ENCODE peak calls at places on chromosomes 1 and 21, in ten cellular contexts. S is ascending aorta, I is nephron progenitor cell, O is progenitor cell of endocrine pancreas, B is GM12878, Q is breast epithelium, Y is AG09309, A is esophagus squamous epithelium, D is WERI-Rb-1, G is dorsolateral prefrontal cortex. Z is an unnamed sample.
A peak's percentile ranks its signal among the peaks of the same experiment; 100 is the strongest.

GRCh38 chr1:233448290-233448689 is 120.8 kb downstream of the MAP3K21 start:
- DNase-seq in O (no peak), B (no peak), Q (no peak), S (no peak), A (no peak), I (no peak), D (no peak), G (no peak), Y (no peak), Z (no peak)

GRCh38 chr1:231121533-231121932 is 40.3 kb upstream of the TRIM67 start:
- DNase-seq in D (no peak), G (no peak), A (no peak), I (no peak), Y (no peak), S (no peak), O (no peak), B (no peak), Q (no peak), Z (no peak)

GRCh38 chr1:55064071-55064581 is 24.8 kb downstream of the PCSK9 start:
- DNase-seq in B (no peak), G (no peak), D (no peak), O (no peak), A (no peak), S (no peak), I (no peak), Y (no peak), Q (no peak), Z (no peak)

GRCh38 chr1:117661027-117661426 is 55.2 kb downstream of the TENT5C start:
- DNase-seq in G (no peak), Y (no peak), A (no peak), S (no peak), Q (no peak), O (no peak), B (no peak), D (no peak), I (no peak), Z (no peak)

GRCh38 chr21:31801551-31802234 is 69.8 kb upstream of the SCAF4 start:
- DNase-seq in Y (no peak), A (no peak), Q (no peak), B (no peak), S (no peak), D (no peak), O (no peak), I (no peak), G (no peak), Z (no peak)

GRCh38 chr1:102732927-102733326 is 375.4 kb downstream of the COL11A1 start:
- DNase-seq in S (no peak), B (no peak), Q (no peak), G (no peak), O (no peak), A (no peak), I (no peak), D (no peak), Y (no peak), Z (no peak)

GRCh38 chr1:32651461-32652073 is 559 bp downstream of the RBBP4 start:
- DNase-seq in B (no peak), Y (no peak), O (no peak), I (no peak), A (no peak), S (no peak), D (no peak), Q (peak; percentile 54), G (no peak), Z (no peak)

GRCh38 chr1:215290018-215290417 is 207.5 kb downstream of the KCNK2 start:
- DNase-seq in G (no peak), S (no peak), D (no peak), O (no peak), B (no peak), Q (no peak), Y (peak; percentile 28), I (no peak), A (no peak), Z (no peak)

GRCh38 chr1:180572745-180573144 is 14.0 kb downstream of the OVAAL start:
- DNase-seq in I (no peak), D (no peak), O (no peak), G (no peak), B (no peak), S (no peak), Q (no peak), A (no peak), Y (no peak), Z (no peak)

GRCh38 chr1:35660581-35661473 is 19.5 kb upstream of the PSMB2 start:
- DNase-seq in A (no peak), D (no peak), Q (no peak), B (no peak), S (no peak), Y (no peak), I (peak; percentile 71), G (no peak), O (peak; percentile 44), Z (no peak)

GRCh38 chr1:53475661-53476060 is 16.5 kb downstream of the DMRTB1 start:
- DNase-seq in G (no peak), I (no peak), O (no peak), Y (no peak), D (no peak), Q (no peak), A (no peak), B (no peak), S (peak; percentile 53), Z (no peak)

GRCh38 chr1:119338004-119338403 is 30.6 kb upstream of the HAO2 start:
- DNase-seq in Y (no peak), O (no peak), D (no peak), G (no peak), B (no peak), S (no peak), I (no peak), A (no peak), Q (no peak), Z (no peak)

GRCh38 chr1:30144831-30145230 is 578.6 kb downstream of the MATN1 start:
- DNase-seq in Y (no peak), I (no peak), Q (no peak), A (no peak), S (no peak), B (no peak), O (no peak), G (no peak), D (no peak), Z (no peak)

GRCh38 chr1:210250665-210250997 is 18.0 kb downstream of the SERTAD4 start:
- DNase-seq in D (peak; percentile 94), I (peak; percentile 66), S (no peak), G (peak; percentile 74), A (no peak), O (no peak), Y (no peak), Q (no peak), B (no peak), Z (no peak)

GRCh38 chr1:68173283-68174172 is 58.8 kb downstream of the WLS start:
- DNase-seq in D (no peak), Q (no peak), G (no peak), I (no peak), A (no peak), B (no peak), O (no peak), S (no peak), Y (peak; percentile 18), Z (no peak)

GRCh38 chr1:94061513-94062443 is 59.2 kb downstream of the ABCA4 start:
- DNase-seq in I (peak; percentile 70), B (no peak), Q (peak; percentile 72), O (peak; percentile 44), D (peak; percentile 71), A (no peak), S (peak; percentile 85), Y (no peak), G (peak; percentile 59), Z (peak; percentile 49)
- TF ChIP-seq CTCF in I (peak; percentile 90), B (peak; percentile 84), Q (peak; percentile 96), O (peak; percentile 80), D (peak; percentile 98), A (peak; percentile 85), S (peak; percentile 86), Y (peak; percentile 91), G (peak; percentile 85), Z (no peak)

DNA sequence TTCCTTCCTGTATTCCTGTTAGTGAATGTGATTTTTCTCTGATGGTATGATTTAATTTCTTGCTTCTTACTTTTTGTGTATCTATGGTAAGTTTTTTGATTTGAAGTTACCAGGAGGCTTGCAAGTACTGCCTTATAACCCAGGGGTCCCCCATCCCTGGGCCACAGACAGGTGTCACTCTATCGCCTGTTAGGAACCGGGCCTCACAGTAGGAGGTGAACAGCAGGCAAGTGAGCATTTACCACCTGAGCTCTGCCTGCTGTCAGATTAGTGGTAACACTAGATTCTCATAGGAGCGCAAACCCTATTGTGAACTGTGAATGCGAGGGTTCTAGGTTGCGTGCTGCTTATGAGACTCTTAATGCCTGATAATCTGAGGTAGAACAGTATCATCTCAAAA is 143.3 kb downstream of the RPS6KC1 start:
- DNase-seq in B (no peak), A (no peak), D (no peak), S (no peak), Q (no peak), G (no peak), I (no peak), Y (no peak), O (no peak), Z (no peak)
- TF ChIP-seq CTCF in B (no peak), A (no peak), D (no peak), S (no peak), Q (no peak), G (no peak), I (no peak), Y (no peak), O (no peak), Z (no peak)

GRCh38 chr1:164534863-164535590 is 24.0 kb upstream of the PBX1 start:
- DNase-seq in O (no peak), I (no peak), D (no peak), G (no peak), S (no peak), A (no peak), B (no peak), Q (no peak), Y (no peak), Z (no peak)
- TF ChIP-seq CTCF in O (no peak), I (no peak), D (no peak), G (no peak), S (no peak), A (no peak), B (no peak), Q (no peak), Y (no peak), Z (no peak)

GRCh38 chr1:16051039-16051438 is 7.5 kb downstream of the CLCNKB start:
- DNase-seq in S (no peak), B (no peak), O (no peak), G (no peak), D (no peak), I (no peak), A (no peak), Q (no peak), Y (no peak), Z (no peak)

GRCh38 chr1:16046865-16047264 is 3.3 kb downstream of the CLCNKB start:
- DNase-seq in O (no peak), Y (no peak), A (no peak), S (no peak), D (no peak), Q (no peak), G (no peak), B (no peak), I (no peak), Z (no peak)

GRCh38 chr1:16047791-16048475 is 4.4 kb downstream of the CLCNKB start:
- DNase-seq in G (no peak), B (no peak), I (no peak), D (no peak), S (no peak), Y (no peak), Q (no peak), O (no peak), A (no peak), Z (no peak)

GRCh38 chr1:16050328-16050727 is 6.7 kb downstream of the CLCNKB start:
- DNase-seq in S (no peak), A (no peak), D (no peak), O (no peak), I (no peak), Q (no peak), Y (no peak), G (no peak), B (no peak), Z (no peak)

GRCh38 chr1:16048573-16049189 is 5.1 kb downstream of the CLCNKB start:
- DNase-seq in Q (no peak), O (peak; percentile 80), G (no peak), B (no peak), D (peak; percentile 60), I (peak; percentile 95), A (no peak), Y (no peak), S (no peak), Z (no peak)
- TF ChIP-seq CTCF in Q (no peak), O (peak; percentile 27), G (no peak), B (no peak), D (no peak), I (no peak), A (no peak), Y (no peak), S (no peak), Z (no peak)